ENCODE peak calls at places on chromosomes 1 and 21, in four cellular contexts. R is fibroblast of lung, C is sigmoid colon, I is heart left ventricle. H is an unnamed sample.

GRCh38 chr1:53902235-53902920 is 8.4 kb downstream of the DIO1 start:
- DNase-seq in R (no peak), C (no peak), I (no peak), H (no peak)

GRCh38 chr1:3705341-3705950 is 46.8 kb upstream of the CCDC27 start:
- DNase-seq in R (no peak), C (no peak), I (no peak), H (no peak)

GRCh38 chr1:65114312-65114711 is 33.7 kb upstream of the AK4 start:
- DNase-seq in R (no peak), C (peak; percentile 70), I (no peak), H (no peak)

GRCh38 chr1:213989740-213990472 is 2.1 kb downstream of the PROX1 start:
- DNase-seq in R (no peak), C (peak; percentile 81), I (no peak), H (no peak)

GRCh38 chr1:91835087-91835521 is 50.8 kb downstream of the TGFBR3 start:
- DNase-seq in R (no peak), C (no peak), I (no peak), H (no peak)

GRCh38 chr1:215143497-215143896 is 61.0 kb downstream of the KCNK2 start:
- DNase-seq in R (no peak), C (no peak), I (no peak), H (no peak)

GRCh38 chr1:37159102-37159501 is 124.8 kb upstream of the GRIK3 start:
- DNase-seq in R (no peak), C (no peak), I (no peak), H (no peak)

GRCh38 chr1:10903826-10904225 is 107.4 kb upstream of the CASZ1 start:
- DNase-seq in R (no peak), C (no peak), I (peak; percentile 33), H (no peak)

GRCh38 chr1:19704247-19705113 is 39.8 kb downstream of the HTR6 start:
- DNase-seq in R (peak; percentile 68), C (peak; percentile 80), I (peak; percentile 80), H (peak; percentile 28)

GRCh38 chr1:1778827-1779675 is 781 bp upstream of the NADK start:
- DNase-seq in R (no peak), C (peak; percentile 84), I (peak; percentile 91), H (no peak)

GRCh38 chr1:243582321-243582720 is 267.7 kb downstream of the AKT3 start:
- DNase-seq in R (peak; percentile 35), C (no peak), I (no peak), H (no peak)

GRCh38 chr1:154876842-154877369 is 6.8 kb upstream of the KCNN3 start:
- DNase-seq in R (no peak), C (no peak), I (no peak), H (no peak)

DNA sequence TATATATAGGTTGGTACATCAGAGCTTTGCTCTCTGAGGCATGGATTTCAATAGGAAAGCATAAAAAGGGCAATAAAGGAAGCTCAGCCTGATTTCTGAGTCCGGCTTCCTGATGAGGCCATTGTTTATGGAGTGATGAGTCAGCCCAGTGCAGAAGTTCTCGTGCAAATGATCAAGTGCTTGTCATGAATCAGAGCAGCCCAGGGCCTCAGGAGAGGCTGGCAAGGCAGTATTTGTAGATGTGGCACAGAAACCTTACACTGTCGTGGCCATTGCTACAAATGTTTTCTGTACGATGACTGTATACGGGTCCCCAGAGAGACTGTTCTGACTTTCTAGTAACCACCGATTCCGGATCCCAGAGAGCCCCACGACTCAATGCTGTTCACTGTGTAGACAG is 26.7 kb downstream of the UMODL1 start:
- DNase-seq in R (peak; percentile 97), C (no peak), I (peak; percentile 40), H (peak; percentile 97)
- H3K4me3 ChIP-seq in R (no peak overlapping the region), C (no peak overlapping the region), I (no peak overlapping the region), H (no peak overlapping the region)

DNA sequence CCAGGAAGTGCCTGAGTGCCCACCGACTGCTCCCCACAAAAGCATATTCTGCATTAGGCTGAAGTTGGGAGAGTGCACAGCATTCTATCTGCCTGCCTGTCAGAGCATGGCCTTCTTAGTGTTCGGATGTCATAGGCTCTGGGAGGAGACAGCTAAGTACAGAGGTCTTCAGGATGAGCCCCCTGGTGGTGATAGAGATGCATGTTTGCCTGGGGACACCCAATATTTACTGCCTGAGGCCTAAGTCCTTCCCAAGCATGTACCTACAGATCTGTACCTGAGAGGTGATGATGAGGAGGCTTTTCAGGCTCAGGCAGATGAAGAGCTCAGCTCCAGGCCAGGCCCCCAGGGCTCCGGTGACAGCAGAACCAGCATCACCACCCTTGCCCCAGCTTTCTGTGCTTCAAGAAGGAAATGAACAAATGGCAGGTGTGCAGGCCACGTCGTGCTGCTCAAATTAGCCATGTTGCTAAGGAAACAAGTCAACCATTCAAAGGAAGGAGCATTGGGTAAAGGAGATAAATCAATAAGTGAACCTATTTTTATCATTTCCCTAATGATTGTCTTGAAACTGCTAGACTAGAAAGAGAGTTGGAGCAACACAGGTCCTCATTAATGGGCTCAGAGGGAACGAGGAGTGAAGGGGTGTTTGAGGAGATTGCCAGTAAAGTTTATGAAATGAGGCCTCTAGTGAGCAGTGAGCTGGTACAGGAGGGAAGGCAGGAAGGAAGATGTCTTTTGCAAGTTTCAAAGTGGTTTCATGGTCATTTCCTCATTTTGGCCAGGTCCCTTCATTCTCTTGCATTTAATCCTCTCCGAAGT is 21.2 kb downstream of the CACNA1E start:
- DNase-seq in R (no peak), C (no peak), I (no peak), H (no peak)
- TF ChIP-seq CTCF in R (no peak), C (no peak), I (peak; percentile 18), H (no peak)

GRCh38 chr1:151539321-151540020 is 638 bp upstream of the TUFT1 start:
- DNase-seq in R (peak; percentile 98), C (peak; percentile 90), I (peak; percentile 78), H (no peak)

GRCh38 chr1:151540021-151540981 is at the start of gene TUFT1:
- DNase-seq in R (peak; percentile 88), C (peak; percentile 96), I (peak; percentile 94), H (no peak)

GRCh38 chr1:151545542-151545941 is 5.4 kb downstream of the TUFT1 start:
- DNase-seq in R (no peak), C (no peak), I (no peak), H (no peak)

GRCh38 chr1:151540982-151541377 is 871 bp downstream of the TUFT1 start:
- DNase-seq in R (no peak), C (no peak), I (no peak), H (no peak)

DNA sequence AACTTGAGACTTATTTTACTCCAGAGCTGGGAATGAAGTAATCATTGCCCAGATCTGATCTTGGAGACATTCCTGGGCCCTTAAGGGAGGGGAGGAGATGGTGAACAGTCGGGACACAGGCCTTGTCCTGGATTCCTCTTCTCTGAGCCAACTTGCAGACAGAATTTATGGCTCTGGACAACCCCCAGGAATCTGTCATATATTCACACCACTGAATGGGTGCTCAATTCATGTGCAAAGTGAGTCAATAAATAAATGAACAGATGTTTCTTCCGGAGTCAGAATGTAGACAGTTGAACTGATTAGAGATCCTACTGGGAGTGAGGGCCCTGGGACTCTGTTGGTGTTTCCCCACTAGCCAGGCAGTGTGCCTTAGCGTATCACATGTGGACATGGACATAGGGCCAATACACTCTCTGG is 2.6 kb downstream of the TUFT1 start:
- DNase-seq in R (peak; percentile 84), C (no peak), I (no peak), H (peak; percentile 87)
- H3K4me3 ChIP-seq in R (no peak overlapping the region), C (no peak overlapping the region), I (no peak overlapping the region), H (no peak overlapping the region)

GRCh38 chr1:30755746-30756145 is 1.8 kb downstream of the LAPTM5 start:
- DNase-seq in R (no peak), C (no peak), I (no peak), H (no peak)
- TF ChIP-seq CTCF in R (no peak), C (no peak), I (no peak), H (no peak)

DNA sequence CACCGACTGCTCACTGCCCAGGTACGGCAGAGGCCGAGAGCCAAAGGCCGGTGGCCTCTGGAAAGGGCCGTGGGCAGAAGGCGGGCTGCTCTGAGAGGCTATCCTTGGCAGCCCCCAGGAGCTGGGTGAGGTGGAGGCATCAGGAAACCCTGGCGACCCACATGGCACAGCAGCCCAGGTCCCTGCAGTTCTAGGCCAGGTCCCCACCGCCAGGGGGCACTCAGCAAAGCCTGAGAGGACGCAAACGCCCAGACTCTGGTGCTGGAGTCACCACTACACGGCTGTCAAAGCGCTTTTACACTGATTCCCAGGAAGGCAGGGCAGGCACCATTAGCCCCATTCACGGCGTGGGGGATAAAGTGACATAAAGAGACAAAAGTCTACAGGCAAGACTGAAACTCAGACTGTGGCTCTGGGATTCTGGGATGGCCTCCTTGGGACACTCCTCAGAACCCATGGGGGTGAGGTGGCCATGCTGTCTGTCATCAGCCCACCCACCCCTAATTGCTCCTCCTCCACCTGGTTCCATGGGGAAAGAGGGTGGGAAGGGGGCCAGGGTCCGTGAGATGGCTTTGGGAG is 4.9 kb downstream of the PLEKHG5 start:
- DNase-seq in R (peak; percentile 78), C (peak; percentile 85), I (peak; percentile 92), H (no peak)
- H3K4me3 ChIP-seq in R (no peak overlapping the region), C (no peak overlapping the region), I (peak overlapping the region; percentile 66), H (no peak overlapping the region)

GRCh38 chr1:18157968-18158367 is 50.4 kb downstream of the IGSF21 start:
- DNase-seq in R (no peak), C (no peak), I (peak; percentile 16), H (no peak)

GRCh38 chr1:18158731-18159130 is 51.1 kb downstream of the IGSF21 start:
- DNase-seq in R (no peak), C (no peak), I (peak; percentile 18), H (no peak)

GRCh38 chr1:18157352-18157751 is 49.8 kb downstream of the IGSF21 start:
- DNase-seq in R (no peak), C (no peak), I (no peak), H (no peak)

GRCh38 chr1:18154431-18155194 is 47.0 kb downstream of the IGSF21 start:
- DNase-seq in R (no peak), C (no peak), I (no peak), H (no peak)

DNA sequence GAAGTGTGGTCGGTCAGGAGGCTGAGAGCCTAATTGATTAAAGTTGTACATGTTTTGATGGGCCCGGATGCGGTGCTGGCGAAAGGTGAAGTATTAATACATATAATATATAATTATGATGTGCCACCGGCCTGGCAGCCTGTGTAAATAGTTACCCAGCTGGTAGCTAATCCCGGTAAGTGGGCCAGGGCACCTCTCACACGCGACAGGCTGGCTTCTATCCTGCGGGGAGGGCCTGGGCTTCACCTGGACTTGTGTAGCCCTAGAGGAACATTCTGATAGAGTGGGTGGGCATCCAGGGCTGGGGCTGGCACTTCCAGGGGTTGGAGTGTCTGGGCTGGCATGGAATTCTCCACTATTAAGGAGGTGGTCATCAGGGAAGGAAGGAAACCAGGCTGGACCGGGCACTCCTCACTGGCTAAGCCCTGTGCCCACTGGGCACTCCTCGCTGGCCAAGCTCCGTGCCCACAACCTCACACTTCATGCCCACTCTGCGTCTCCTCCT is 48.3 kb downstream of the IGSF21 start:
- DNase-seq in R (no peak), C (no peak), I (no peak), H (no peak)
- TF ChIP-seq CTCF in R (no peak), C (no peak), I (no peak), H (no peak)

GRCh38 chr1:153389394-153389793 is 1.5 kb downstream of the S100A8 start:
- DNase-seq in R (no peak), C (no peak), I (no peak), H (no peak)
- H3K4me3 ChIP-seq in R (no peak overlapping the region), C (no peak overlapping the region), I (no peak overlapping the region), H (no peak overlapping the region)

H was measured in AG09309.